ENCODE peak calls at places on chromosomes 13 and 19, in six cellular contexts. I is IMR-90, D is K562, U is NB4, X is right lobe of liver, N is H1. K is an unnamed sample.

GRCh38 chr19:38899447-38900219 is at the start of the genes NFKBIB and SIRT2:
- DNase-seq in I (peak; percentile 99), D (peak; percentile 98), U (peak; percentile 98), X (peak; percentile 100), N (peak; percentile 98), K (peak; percentile 100)

GRCh38 chr19:3061214-3062161 is 807 bp downstream of the TLE5 start:
- DNase-seq in I (peak; percentile 17), D (peak; percentile 85), U (peak; percentile 62), X (peak; percentile 69), N (no peak), K (peak; percentile 74)

GRCh38 chr13:41352935-41353801 is 42.1 kb downstream of the NAA16 start:
- DNase-seq in I (peak; percentile 59), D (peak; percentile 21), U (peak; percentile 61), X (peak; percentile 36), N (no peak), K (peak; percentile 76)

GRCh38 chr13:28297341-28297740 is 159.0 kb downstream of the PAN3 start:
- DNase-seq in I (no peak), D (no peak), U (no peak), X (no peak), N (no peak), K (no peak)

GRCh38 chr13:97212540-97213146 is 9.5 kb upstream of the MBNL2 start:
- DNase-seq in I (peak; percentile 49), D (no peak), U (peak; percentile 40), X (no peak), N (no peak), K (peak; percentile 19)

GRCh38 chr19:56119585-56119978 is 1.5 kb downstream of the ZNF787 start:
- DNase-seq in I (peak; percentile 44), D (no peak), U (peak; percentile 13), X (no peak), N (no peak), K (peak; percentile 74)

GRCh38 chr13:28534801-28535200 is 39.9 kb upstream of the FLT1 start:
- DNase-seq in I (no peak), D (no peak), U (no peak), X (no peak), N (no peak), K (no peak)

GRCh38 chr19:36876993-36877938 is 26.6 kb downstream of the ZNF345 start:
- DNase-seq in I (no peak), D (no peak), U (no peak), X (no peak), N (no peak), K (no peak)

GRCh38 chr19:52188822-52189744 is 769 bp upstream of the PPP2R1A start:
- DNase-seq in I (no peak), D (peak; percentile 92), U (no peak), X (peak; percentile 100), N (peak; percentile 25), K (no peak)

GRCh38 chr19:10104665-10105221 is 1.4 kb upstream of the PPAN start:
- DNase-seq in I (no peak), D (no peak), U (peak; percentile 66), X (no peak), N (no peak), K (peak; percentile 34)

GRCh38 chr13:113917096-113917495 is 53.2 kb upstream of the GAS6 start:
- DNase-seq in I (no peak), D (no peak), U (no peak), X (no peak), N (no peak), K (no peak)

GRCh38 chr19:11269408-11269807 is 7.1 kb upstream of the DOCK6 start:
- DNase-seq in I (peak; percentile 56), D (peak; percentile 8), U (no peak), X (no peak), N (no peak), K (no peak)

GRCh38 chr13:111937763-111938375 is 129.1 kb upstream of the SOX1 start:
- DNase-seq in I (no peak), D (no peak), U (no peak), X (no peak), N (no peak), K (no peak)

GRCh38 chr13:35484384-35484783 is 7.9 kb upstream of the MAB21L1 start:
- DNase-seq in I (no peak), D (no peak), U (no peak), X (no peak), N (no peak), K (no peak)

GRCh38 chr19:28615546-28615916 is 597.4 kb downstream of the UQCRFS1 start:
- DNase-seq in I (no peak), D (no peak), U (no peak), X (no peak), N (no peak), K (no peak)

GRCh38 chr19:2423913-2424685 is 3.3 kb downstream of the TIMM13 start:
- DNase-seq in I (no peak), D (no peak), U (no peak), X (no peak), N (no peak), K (no peak)

GRCh38 chr19:36136975-36137686 is 2.7 kb upstream of the CAPNS1 start:
- DNase-seq in I (peak; percentile 23), D (no peak), U (no peak), X (peak; percentile 85), N (no peak), K (no peak)

GRCh38 chr19:45733160-45733810 is at the start of gene MEIOSIN:
- DNase-seq in I (no peak), D (no peak), U (no peak), X (no peak), N (no peak), K (no peak)

GRCh38 chr19:45729774-45730388 is 815 bp downstream of the FBXO46 start:
- DNase-seq in I (no peak), D (no peak), U (no peak), X (no peak), N (no peak), K (no peak)

DNA sequence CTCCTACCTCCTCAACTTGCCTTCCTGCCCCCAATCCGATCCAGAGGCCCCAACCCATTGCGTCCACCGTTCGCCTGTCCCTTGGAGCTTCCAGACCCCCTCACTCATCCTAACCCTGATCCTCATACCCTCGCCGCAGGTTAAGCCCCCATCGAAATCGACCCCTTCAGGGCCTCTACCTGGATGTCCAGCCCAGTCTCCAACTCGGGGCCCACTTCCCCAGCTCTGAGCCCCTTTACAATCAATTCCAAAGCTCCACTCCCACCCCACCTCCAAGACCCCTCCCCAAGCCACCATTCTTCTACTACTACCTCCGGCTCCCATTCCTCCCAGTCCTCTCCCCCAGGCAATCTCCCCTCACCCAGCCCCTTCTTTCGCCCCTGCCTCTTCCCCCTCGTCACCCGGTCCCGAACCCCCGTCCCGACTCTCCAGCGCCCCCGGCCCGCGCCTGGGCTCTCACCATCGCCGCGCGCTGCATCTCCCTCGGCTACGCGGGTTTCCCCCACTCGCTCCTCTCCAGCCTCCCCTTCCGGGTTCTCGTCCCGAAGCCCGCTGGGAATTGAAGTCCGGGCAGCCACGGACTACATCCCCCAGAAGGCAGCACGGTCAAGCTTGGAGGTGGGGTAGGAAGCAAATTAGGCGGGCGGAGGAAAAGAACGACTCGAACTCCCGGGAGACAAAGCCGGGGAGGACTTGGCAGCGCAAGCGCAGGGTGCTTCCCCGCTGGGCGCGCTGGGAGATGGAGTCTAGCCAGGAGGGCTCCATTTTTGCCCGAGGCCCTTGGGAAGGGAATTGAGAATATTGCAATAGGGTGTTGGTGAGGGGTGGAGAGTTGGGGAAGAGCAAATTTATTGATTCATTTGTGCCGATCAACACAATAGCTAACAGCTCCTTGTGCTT is at the start of gene FBXO46:
- DNase-seq in I (peak; percentile 98), D (peak; percentile 95), U (peak; percentile 97), X (peak; percentile 98), N (peak; percentile 93), K (peak; percentile 96)
- TF ChIP-seq POLR2A in I (peak; percentile 65), D (peak; percentile 90), U (peak; percentile 68), X (peak; percentile 69), N (peak; percentile 63), K (peak; percentile 75)

GRCh38 chr19:6412111-6412999 is 12.3 kb downstream of the KHSRP start:
- DNase-seq in I (no peak), D (peak; percentile 62), U (peak; percentile 40), X (no peak), N (peak; percentile 57), K (peak; percentile 52)
- TF ChIP-seq POLR2A in I (no peak), D (peak; percentile 76), U (peak; percentile 22), X (no peak), N (peak; percentile 38), K (no peak)

GRCh38 chr19:37899453-37899852 is 6.9 kb downstream of the WDR87 start:
- DNase-seq in I (no peak), D (no peak), U (no peak), X (no peak), N (no peak), K (no peak)
- TF ChIP-seq POLR2A in I (no peak), D (no peak), U (no peak), X (no peak), N (no peak), K (no peak)

GRCh38 chr19:42199440-42200115 is 17.9 kb downstream of the DEDD2 start:
- DNase-seq in I (no peak), D (peak; percentile 88), U (peak; percentile 95), X (peak; percentile 75), N (no peak), K (peak; percentile 85)

GRCh38 chr19:42196011-42197001 is 21.2 kb downstream of the DEDD2 start:
- DNase-seq in I (no peak), D (peak; percentile 36), U (peak; percentile 18), X (no peak), N (no peak), K (no peak)

GRCh38 chr19:42197375-42197817 is 20.1 kb downstream of the DEDD2 start:
- DNase-seq in I (no peak), D (no peak), U (peak; percentile 74), X (no peak), N (no peak), K (no peak)

GRCh38 chr19:42200116-42200740 is 17.2 kb downstream of the DEDD2 start:
- DNase-seq in I (no peak), D (no peak), U (no peak), X (no peak), N (no peak), K (peak; percentile 52)

DNA sequence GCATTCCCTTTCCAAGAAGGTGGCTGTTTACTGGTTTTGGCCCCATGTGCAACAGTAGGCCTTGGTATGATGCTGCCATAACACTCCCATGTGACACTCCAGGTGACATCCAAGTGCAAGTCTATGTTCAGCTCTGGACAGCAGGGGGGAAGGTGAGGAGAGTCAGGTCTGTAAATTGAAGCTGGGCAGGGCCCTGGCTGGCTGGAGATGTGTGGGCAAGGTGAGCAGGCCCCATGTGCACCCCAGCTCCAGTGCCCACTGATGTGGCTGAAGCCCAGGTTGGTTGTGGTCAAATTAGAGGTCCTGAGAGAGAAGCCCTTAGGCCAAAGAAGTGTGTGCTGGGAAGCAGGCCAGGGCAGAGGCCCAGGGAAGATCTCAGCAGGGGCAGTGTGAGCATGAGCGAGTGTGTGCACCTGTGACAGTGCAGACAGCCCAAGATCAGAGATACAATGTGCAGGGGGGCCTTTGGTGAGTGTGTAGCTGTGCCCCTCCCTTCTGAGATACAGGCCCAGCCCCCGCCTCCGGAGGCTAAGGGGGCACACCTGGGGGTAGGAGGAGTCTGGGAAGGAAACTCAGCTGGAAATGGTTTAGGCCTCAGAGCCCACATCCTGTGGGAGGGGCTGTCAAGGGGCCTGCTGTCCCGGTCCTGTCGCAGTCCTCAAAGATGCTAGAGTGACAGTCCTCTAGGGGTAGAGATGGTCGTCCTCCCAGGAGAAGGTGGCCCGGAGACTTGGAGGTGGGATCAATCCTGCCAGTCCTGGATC is 18.6 kb downstream of the DEDD2 start:
- DNase-seq in I (no peak), D (no peak), U (peak; percentile 83), X (no peak), N (no peak), K (no peak)
- TF ChIP-seq POLR2A in I (no peak), D (no peak), U (no peak), X (no peak), N (no peak), K (no peak)

K was measured in erythroblast.